ENCODE peak calls at places on chromosomes 11 and 22, in eight cellular contexts. One of them, this sample, is unnamed.

GRCh38 chr11:70156291-70157037 is 46.6 kb upstream of the FADD start:
- DNase-seq in MG63: no peak
- DNase-seq in tibial artery: no peak
- DNase-seq in aorta: no peak
- DNase-seq in fibroblast of lung: no peak
- DNase-seq in PC-3: no peak
- DNase-seq in sigmoid colon: no peak
- DNase-seq in neuronal stem cell: no peak
- DNase-seq in this sample: no peak

GRCh38 chr22:36613958-36614357 is 85.0 kb upstream of the EIF3D start:
- DNase-seq in MG63: no peak
- DNase-seq in tibial artery: no peak
- DNase-seq in aorta: no peak
- DNase-seq in fibroblast of lung: peak; percentile 75
- DNase-seq in PC-3: no peak
- DNase-seq in sigmoid colon: no peak
- DNase-seq in neuronal stem cell: no peak
- DNase-seq in this sample: no peak

GRCh38 chr11:102470257-102470656 is 17.7 kb upstream of the TMEM123 start:
- DNase-seq in MG63: no peak
- DNase-seq in tibial artery: no peak
- DNase-seq in aorta: no peak
- DNase-seq in fibroblast of lung: no peak
- DNase-seq in PC-3: no peak
- DNase-seq in sigmoid colon: no peak
- DNase-seq in neuronal stem cell: no peak
- DNase-seq in this sample: no peak

GRCh38 chr11:79503028-79503427 is 62.2 kb upstream of the TENM4 start:
- DNase-seq in MG63: no peak
- DNase-seq in tibial artery: no peak
- DNase-seq in aorta: no peak
- DNase-seq in fibroblast of lung: peak; percentile 66
- DNase-seq in PC-3: no peak
- DNase-seq in sigmoid colon: no peak
- DNase-seq in neuronal stem cell: no peak
- DNase-seq in this sample: no peak

GRCh38 chr11:120642196-120642894 is 130.8 kb downstream of the GRIK4 start:
- DNase-seq in MG63: no peak
- DNase-seq in tibial artery: no peak
- DNase-seq in aorta: no peak
- DNase-seq in fibroblast of lung: no peak
- DNase-seq in PC-3: no peak
- DNase-seq in sigmoid colon: no peak
- DNase-seq in neuronal stem cell: no peak
- DNase-seq in this sample: no peak

GRCh38 chr22:50056214-50056972 is 1.7 kb downstream of the TTLL8 start:
- DNase-seq in MG63: no peak
- DNase-seq in tibial artery: no peak
- DNase-seq in aorta: no peak
- DNase-seq in fibroblast of lung: no peak
- DNase-seq in PC-3: no peak
- DNase-seq in sigmoid colon: no peak
- DNase-seq in neuronal stem cell: no peak
- DNase-seq in this sample: no peak

GRCh38 chr11:22466809-22467208 is 128.6 kb downstream of the SLC17A6 start:
- DNase-seq in MG63: peak; percentile 88
- DNase-seq in tibial artery: no peak
- DNase-seq in aorta: no peak
- DNase-seq in fibroblast of lung: peak; percentile 100
- DNase-seq in PC-3: peak; percentile 73
- DNase-seq in sigmoid colon: no peak
- DNase-seq in neuronal stem cell: no peak
- DNase-seq in this sample: peak; percentile 68

GRCh38 chr11:76724162-76724768 is 53.7 kb upstream of the LRRC32 start:
- DNase-seq in MG63: no peak
- DNase-seq in tibial artery: no peak
- DNase-seq in aorta: peak; percentile 15
- DNase-seq in fibroblast of lung: no peak
- DNase-seq in PC-3: no peak
- DNase-seq in sigmoid colon: peak; percentile 18
- DNase-seq in neuronal stem cell: peak; percentile 33
- DNase-seq in this sample: no peak

GRCh38 chr11:80414766-80415165 is 973.9 kb upstream of the TENM4 start:
- DNase-seq in MG63: no peak
- DNase-seq in tibial artery: no peak
- DNase-seq in aorta: no peak
- DNase-seq in fibroblast of lung: no peak
- DNase-seq in PC-3: peak; percentile 61
- DNase-seq in sigmoid colon: no peak
- DNase-seq in neuronal stem cell: no peak
- DNase-seq in this sample: no peak

GRCh38 chr11:88604255-88604654 is 266.7 kb upstream of the CTSC start:
- DNase-seq in MG63: no peak
- DNase-seq in tibial artery: no peak
- DNase-seq in aorta: no peak
- DNase-seq in fibroblast of lung: peak; percentile 49
- DNase-seq in PC-3: peak; percentile 36
- DNase-seq in sigmoid colon: no peak
- DNase-seq in neuronal stem cell: no peak
- DNase-seq in this sample: peak; percentile 41

GRCh38 chr11:92304271-92304670 is 79.7 kb downstream of the FAT3 start:
- DNase-seq in MG63: no peak
- DNase-seq in tibial artery: no peak
- DNase-seq in aorta: no peak
- DNase-seq in fibroblast of lung: no peak
- DNase-seq in PC-3: no peak
- DNase-seq in sigmoid colon: no peak
- DNase-seq in neuronal stem cell: no peak
- DNase-seq in this sample: no peak

GRCh38 chr22:37972527-37972926 is 11.8 kb downstream of the SOX10 start:
- DNase-seq in MG63: no peak
- DNase-seq in tibial artery: no peak
- DNase-seq in aorta: no peak
- DNase-seq in fibroblast of lung: no peak
- DNase-seq in PC-3: no peak
- DNase-seq in sigmoid colon: no peak
- DNase-seq in neuronal stem cell: no peak
- DNase-seq in this sample: no peak

GRCh38 chr22:28799125-28799833 is 1.1 kb downstream of the XBP1 start:
- DNase-seq in MG63: peak; percentile 60
- DNase-seq in tibial artery: peak; percentile 79
- DNase-seq in aorta: no peak
- DNase-seq in fibroblast of lung: peak; percentile 88
- DNase-seq in PC-3: peak; percentile 53
- DNase-seq in sigmoid colon: peak; percentile 91
- DNase-seq in neuronal stem cell: no peak
- DNase-seq in this sample: peak; percentile 82

GRCh38 chr11:69640260-69640994 is 529 bp upstream of the CCND1 start:
- DNase-seq in MG63: no peak
- DNase-seq in tibial artery: no peak
- DNase-seq in aorta: peak; percentile 77
- DNase-seq in fibroblast of lung: no peak
- DNase-seq in PC-3: peak; percentile 35
- DNase-seq in sigmoid colon: peak; percentile 66
- DNase-seq in neuronal stem cell: no peak
- DNase-seq in this sample: no peak

GRCh38 chr11:94310191-94310875 is 6.0 kb downstream of the IZUMO1R start:
- DNase-seq in MG63: no peak
- DNase-seq in tibial artery: no peak
- DNase-seq in aorta: no peak
- DNase-seq in fibroblast of lung: no peak
- DNase-seq in PC-3: peak; percentile 38
- DNase-seq in sigmoid colon: no peak
- DNase-seq in neuronal stem cell: no peak
- DNase-seq in this sample: no peak

GRCh38 chr11:117498791-117499190 is 171.1 kb downstream of the CEP164 start:
- DNase-seq in MG63: no peak
- DNase-seq in tibial artery: no peak
- DNase-seq in aorta: no peak
- DNase-seq in fibroblast of lung: no peak
- DNase-seq in PC-3: no peak
- DNase-seq in sigmoid colon: no peak
- DNase-seq in neuronal stem cell: no peak
- DNase-seq in this sample: no peak

GRCh38 chr11:21771097-21771496 is 421.8 kb upstream of the ANO5 start:
- DNase-seq in MG63: no peak
- DNase-seq in tibial artery: no peak
- DNase-seq in aorta: no peak
- DNase-seq in fibroblast of lung: no peak
- DNase-seq in PC-3: no peak
- DNase-seq in sigmoid colon: no peak
- DNase-seq in neuronal stem cell: no peak
- DNase-seq in this sample: no peak

GRCh38 chr11:65586676-65587075 is 8.9 kb downstream of the KCNK7 start:
- DNase-seq in MG63: no peak
- DNase-seq in tibial artery: no peak
- DNase-seq in aorta: no peak
- DNase-seq in fibroblast of lung: no peak
- DNase-seq in PC-3: no peak
- DNase-seq in sigmoid colon: no peak
- DNase-seq in neuronal stem cell: peak; percentile 78
- DNase-seq in this sample: no peak
- H3K36me3 ChIP-seq in MG63: peaks cover 32% of the 10 kb centered on the region
- H3K36me3 ChIP-seq in tibial artery: peaks cover 78% of the 10 kb centered on the region
- H3K36me3 ChIP-seq in aorta: peaks cover 2% of the 10 kb centered on the region
- H3K36me3 ChIP-seq in fibroblast of lung: peaks cover 14% of the 10 kb centered on the region
- H3K36me3 ChIP-seq in PC-3: peaks cover 7% of the 10 kb centered on the region
- H3K36me3 ChIP-seq in sigmoid colon: peaks cover 27% of the 10 kb centered on the region
- H3K36me3 ChIP-seq in neuronal stem cell: no peaks in the 10 kb centered on the region
- H3K36me3 ChIP-seq in this sample: peaks cover 16% of the 10 kb centered on the region

DNA sequence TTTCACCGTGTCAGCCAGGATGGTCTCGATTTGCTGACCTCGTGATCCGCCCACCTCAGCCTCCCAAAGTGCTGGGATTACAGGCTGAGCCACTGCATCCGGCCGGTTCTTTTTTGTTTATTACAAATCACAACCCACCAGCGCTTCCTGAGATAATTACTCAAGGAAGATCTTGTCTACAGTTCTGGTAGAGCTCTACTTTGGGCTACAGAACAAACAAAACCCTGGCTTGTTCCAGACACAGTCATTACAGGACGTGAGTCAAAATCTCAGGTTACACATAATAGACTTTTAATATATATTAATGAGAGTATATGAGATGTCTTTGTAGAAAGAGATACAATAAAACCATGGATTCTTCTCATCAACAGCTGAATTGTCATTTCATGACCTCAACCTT is 42.8 kb upstream of the NUP50 start:
- DNase-seq in MG63: peak; percentile 43
- DNase-seq in tibial artery: no peak
- DNase-seq in aorta: no peak
- DNase-seq in fibroblast of lung: no peak
- DNase-seq in PC-3: peak; percentile 74
- DNase-seq in sigmoid colon: no peak
- DNase-seq in neuronal stem cell: no peak
- DNase-seq in this sample: no peak
- H3K36me3 ChIP-seq in MG63: no peaks in the 10 kb centered on the region
- H3K36me3 ChIP-seq in tibial artery: no peaks in the 10 kb centered on the region
- H3K36me3 ChIP-seq in aorta: no peaks in the 10 kb centered on the region
- H3K36me3 ChIP-seq in fibroblast of lung: no peaks in the 10 kb centered on the region
- H3K36me3 ChIP-seq in PC-3: no peaks in the 10 kb centered on the region
- H3K36me3 ChIP-seq in sigmoid colon: no peaks in the 10 kb centered on the region
- H3K36me3 ChIP-seq in neuronal stem cell: no peaks in the 10 kb centered on the region
- H3K36me3 ChIP-seq in this sample: no peaks in the 10 kb centered on the region

DNA sequence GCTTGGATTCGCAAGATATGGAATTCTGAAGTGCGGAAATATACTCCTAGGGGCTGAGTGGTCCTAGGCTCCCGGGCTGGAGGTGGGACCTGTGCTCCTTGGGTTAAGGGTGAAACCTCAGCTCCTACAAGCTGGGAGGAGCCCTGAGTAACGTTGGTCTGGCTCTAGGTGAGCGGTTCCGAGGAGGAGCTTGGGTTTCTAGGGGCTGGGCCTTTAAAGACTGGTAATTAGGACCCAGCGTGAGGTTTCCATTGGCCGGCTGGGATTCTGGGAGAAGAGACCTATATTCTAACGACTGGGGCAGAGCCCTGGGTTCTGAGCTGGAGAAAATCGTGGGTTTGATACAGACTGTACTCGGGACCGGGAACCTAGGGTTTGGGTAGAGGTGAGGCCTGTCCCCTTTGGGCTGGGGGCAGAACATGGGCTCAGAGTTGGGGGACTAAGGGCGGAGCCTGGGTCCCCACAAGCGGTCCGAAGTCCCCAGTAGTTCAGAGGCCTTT is 882 bp upstream of the MAP4K2 start:
- DNase-seq in MG63: no peak
- DNase-seq in tibial artery: no peak
- DNase-seq in aorta: no peak
- DNase-seq in fibroblast of lung: no peak
- DNase-seq in PC-3: no peak
- DNase-seq in sigmoid colon: no peak
- DNase-seq in neuronal stem cell: no peak
- DNase-seq in this sample: no peak
- H3K36me3 ChIP-seq in MG63: peaks cover 7% of the 10 kb centered on the region
- H3K36me3 ChIP-seq in tibial artery: peaks cover 58% of the 10 kb centered on the region
- H3K36me3 ChIP-seq in aorta: no peaks in the 10 kb centered on the region
- H3K36me3 ChIP-seq in fibroblast of lung: peaks cover 6% of the 10 kb centered on the region
- H3K36me3 ChIP-seq in PC-3: no peaks in the 10 kb centered on the region
- H3K36me3 ChIP-seq in sigmoid colon: peaks cover 6% of the 10 kb centered on the region
- H3K36me3 ChIP-seq in neuronal stem cell: peaks cover 47% of the 10 kb centered on the region
- H3K36me3 ChIP-seq in this sample: peaks cover 22% of the 10 kb centered on the region

GRCh38 chr11:68355471-68355870 is 43.1 kb downstream of the LRP5 start:
- DNase-seq in MG63: no peak
- DNase-seq in tibial artery: no peak
- DNase-seq in aorta: no peak
- DNase-seq in fibroblast of lung: no peak
- DNase-seq in PC-3: no peak
- DNase-seq in sigmoid colon: no peak
- DNase-seq in neuronal stem cell: no peak
- DNase-seq in this sample: no peak

GRCh38 chr11:68357568-68357967 is 45.2 kb downstream of the LRP5 start:
- DNase-seq in MG63: no peak
- DNase-seq in tibial artery: no peak
- DNase-seq in aorta: no peak
- DNase-seq in fibroblast of lung: no peak
- DNase-seq in PC-3: no peak
- DNase-seq in sigmoid colon: no peak
- DNase-seq in neuronal stem cell: no peak
- DNase-seq in this sample: no peak

GRCh38 chr11:68361702-68362101 is 49.3 kb downstream of the LRP5 start:
- DNase-seq in MG63: no peak
- DNase-seq in tibial artery: no peak
- DNase-seq in aorta: no peak
- DNase-seq in fibroblast of lung: no peak
- DNase-seq in PC-3: no peak
- DNase-seq in sigmoid colon: no peak
- DNase-seq in neuronal stem cell: no peak
- DNase-seq in this sample: no peak

GRCh38 chr11:68354181-68354872 is 41.9 kb downstream of the LRP5 start:
- DNase-seq in MG63: peak; percentile 96
- DNase-seq in tibial artery: peak; percentile 86
- DNase-seq in aorta: peak; percentile 97
- DNase-seq in fibroblast of lung: peak; percentile 99
- DNase-seq in PC-3: peak; percentile 98
- DNase-seq in sigmoid colon: peak; percentile 97
- DNase-seq in neuronal stem cell: no peak
- DNase-seq in this sample: peak; percentile 94

DNA sequence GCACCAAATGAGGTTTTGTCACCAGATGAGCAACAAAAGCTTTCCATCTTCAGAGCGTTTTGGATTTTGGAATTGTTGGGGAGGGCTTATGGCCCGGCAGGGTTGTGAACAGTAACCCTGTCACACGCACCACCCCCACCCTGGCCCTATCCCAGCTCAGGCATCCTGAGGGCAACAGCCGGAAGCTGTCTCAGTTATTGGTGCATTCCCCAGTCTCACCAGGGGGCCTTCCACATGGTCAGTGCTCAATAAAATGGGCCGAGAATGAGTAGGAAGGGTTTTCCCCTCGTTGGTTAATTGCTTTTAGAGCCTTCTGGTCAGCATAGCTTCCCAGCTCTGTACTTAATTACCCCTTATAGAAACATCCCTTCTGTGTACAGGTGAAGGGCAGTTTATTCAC is 46.0 kb downstream of the LRP5 start:
- DNase-seq in MG63: no peak
- DNase-seq in tibial artery: no peak
- DNase-seq in aorta: no peak
- DNase-seq in fibroblast of lung: peak; percentile 36
- DNase-seq in PC-3: no peak
- DNase-seq in sigmoid colon: no peak
- DNase-seq in neuronal stem cell: no peak
- DNase-seq in this sample: no peak
- H3K36me3 ChIP-seq in MG63: peaks cover 30% of the 10 kb centered on the region
- H3K36me3 ChIP-seq in tibial artery: peaks cover 47% of the 10 kb centered on the region
- H3K36me3 ChIP-seq in aorta: no peaks in the 10 kb centered on the region
- H3K36me3 ChIP-seq in fibroblast of lung: no peaks in the 10 kb centered on the region
- H3K36me3 ChIP-seq in PC-3: peaks cover 36% of the 10 kb centered on the region
- H3K36me3 ChIP-seq in sigmoid colon: peaks cover 10% of the 10 kb centered on the region
- H3K36me3 ChIP-seq in neuronal stem cell: peaks cover 64% of the 10 kb centered on the region
- H3K36me3 ChIP-seq in this sample: peaks cover 1% of the 10 kb centered on the region